ENCODE peak calls at places on chromosomes 7 and 10, in five cellular contexts. Q is Karpas-422, Z is GM23248, U is dorsolateral prefrontal cortex, F is pancreas. H is an unnamed sample.

GRCh38 chr10:132395704-132396494 is 1.1 kb upstream of the PWWP2B start:
- DNase-seq in U (no peak), F (peak), Q (no peak), Z (peak), H (peak)

GRCh38 chr7:47643716-47644400 is 61.9 kb upstream of the TNS3 start:
- DNase-seq in Z (no peak), F (no peak), Q (no peak), U (no peak), H (no peak)

GRCh38 chr7:18553585-18554055 is 58.1 kb downstream of the HDAC9 start:
- DNase-seq in Z (no peak), U (no peak), F (no peak), Q (no peak), H (no peak)

GRCh38 chr10:123134058-123134914 is 1.5 kb upstream of the HMX3 start:
- DNase-seq in U (no peak), F (no peak), Z (peak), Q (no peak), H (no peak)

GRCh38 chr7:107268593-107268992 is 99.8 kb downstream of the HBP1 start:
- DNase-seq in U (no peak), Q (no peak), Z (no peak), F (no peak), H (no peak)

GRCh38 chr7:54260868-54261475 is 281.2 kb upstream of the VSTM2A start:
- DNase-seq in Z (peak), Q (no peak), F (no peak), U (no peak), H (peak)

GRCh38 chr10:103921750-103922195 is 3.8 kb upstream of the STN1 start:
- DNase-seq in F (no peak), Z (peak), Q (peak), U (peak), H (no peak)

GRCh38 chr7:67786021-67786420 is 789.4 kb downstream of the TYW1 start:
- DNase-seq in Q (no peak), F (no peak), Z (no peak), U (no peak), H (no peak)

GRCh38 chr7:8189615-8190014 is 72.4 kb downstream of the ICA1 start:
- DNase-seq in Q (no peak), F (no peak), Z (no peak), U (no peak), H (no peak)

GRCh38 chr10:76939862-76940495 is 697.6 kb downstream of the KCNMA1 start:
- DNase-seq in U (no peak), Z (no peak), F (no peak), Q (no peak), H (no peak)

GRCh38 chr10:44934416-44935200 is 23.5 kb downstream of the TMEM72 start:
- DNase-seq in U (no peak), Q (no peak), F (no peak), Z (no peak), H (no peak)

GRCh38 chr7:12951397-12951801 is 264.0 kb downstream of the ARL4A start:
- DNase-seq in F (no peak), Q (no peak), U (no peak), Z (peak), H (no peak)

GRCh38 chr7:70614237-70614984 is 517.5 kb upstream of the GALNT17 start:
- DNase-seq in Z (peak), Q (peak), U (peak), F (peak), H (peak)

GRCh38 chr7:140901946-140902304 is 22.8 kb downstream of the BRAF start:
- DNase-seq in Z (no peak), Q (no peak), U (no peak), F (no peak), H (no peak)

GRCh38 chr10:119113805-119114732 is 10.2 kb downstream of the DENND10 start:
- DNase-seq in Z (peak), Q (no peak), F (no peak), U (no peak), H (peak)

GRCh38 chr7:40194743-40195142 is 59.9 kb downstream of the SUGCT start:
- DNase-seq in Q (no peak), Z (peak), F (no peak), U (no peak), H (no peak)

GRCh38 chr10:82889703-82890102 is 1014.7 kb downstream of the NRG3 start:
- DNase-seq in Q (no peak), U (no peak), F (no peak), Z (no peak), H (no peak)

GRCh38 chr7:151792671-151793070 is 84.2 kb downstream of the PRKAG2 start:
- DNase-seq in F (peak), Q (no peak), Z (no peak), U (no peak), H (no peak)

GRCh38 chr7:18425227-18425626 is 70.3 kb upstream of the HDAC9 start:
- DNase-seq in Z (no peak), U (no peak), Q (no peak), F (no peak), H (no peak)

GRCh38 chr10:133396035-133396624 is 2.2 kb downstream of the MTG1 start:
- DNase-seq in Z (peak), F (peak), Q (no peak), U (no peak), H (no peak)

GRCh38 chr10:30371954-30372353 is 22.9 kb upstream of the MTPAP start:
- DNase-seq in Q (no peak), U (no peak), Z (no peak), F (no peak), H (no peak)

GRCh38 chr7:22555476-22555875 is 55.5 kb upstream of the STEAP1B start:
- DNase-seq in U (no peak), Q (no peak), F (no peak), Z (no peak), H (no peak)

GRCh38 chr7:93150200-93150835 is 2.1 kb upstream of the SAMD9L start:
- DNase-seq in Q (no peak), F (no peak), Z (peak), U (no peak), H (peak)

GRCh38 chr10:59991661-59992060 is 85.3 kb upstream of the CCDC6 start:
- DNase-seq in Z (peak), Q (peak), U (no peak), F (no peak), H (no peak)

GRCh38 chr7:69596723-69597277 is 1.5 kb upstream of the AUTS2 start:
- DNase-seq in Z (peak), U (no peak), Q (no peak), F (no peak), H (no peak)

GRCh38 chr7:4633012-4633411 is 49.1 kb upstream of the FOXK1 start:
- DNase-seq in Q (no peak), U (no peak), F (no peak), Z (peak), H (peak)

GRCh38 chr7:116417593-116418345 is 81.8 kb upstream of the CAV2 start:
- DNase-seq in Z (no peak), U (no peak), F (no peak), Q (no peak), H (no peak)

GRCh38 chr7:134783294-134784069 is 4.0 kb downstream of the CALD1 start:
- DNase-seq in Z (no peak), Q (no peak), F (no peak), U (no peak), H (no peak)
- H3K4me3 ChIP-seq in Z (peak), Q (no peak), F (no peak), U (no peak), H (no peak)

DNA sequence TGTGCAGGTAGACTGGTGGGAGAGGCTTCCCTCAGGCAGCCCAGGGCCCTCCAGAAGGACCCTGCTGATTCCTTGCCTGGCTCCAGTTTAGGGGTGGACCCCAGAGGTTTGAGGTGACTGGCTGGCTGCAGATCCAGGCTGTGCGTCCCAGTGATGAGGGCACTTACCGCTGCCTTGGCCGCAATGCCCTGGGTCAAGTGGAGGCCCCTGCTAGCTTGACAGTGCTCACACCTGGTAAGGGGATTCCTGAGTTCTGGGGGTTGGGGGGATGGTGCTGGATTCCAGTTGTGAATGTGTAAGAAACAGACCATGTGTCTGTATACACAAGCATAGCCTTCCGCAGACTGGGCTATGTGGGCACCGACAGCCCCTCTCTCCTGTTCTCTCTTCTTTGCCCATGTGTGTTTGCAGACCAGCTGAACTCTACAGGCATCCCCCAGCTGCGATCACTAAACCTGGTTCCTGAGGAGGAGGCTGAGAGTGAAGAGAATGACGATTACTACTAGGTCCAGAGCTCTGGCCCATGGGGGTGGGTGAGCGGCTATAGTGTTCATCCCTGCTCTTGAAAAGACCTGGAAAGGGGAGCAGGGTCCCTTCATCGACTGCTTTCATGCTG is 2.7 kb downstream of the KAZALD1 start:
- DNase-seq in Q (no peak), U (no peak), Z (no peak), F (no peak), H (no peak)
- H3K4me3 ChIP-seq in Q (peak), U (no peak), Z (no peak), F (no peak), H (no peak)

GRCh38 chr10:4246881-4247358 is 461.9 kb upstream of the KLF6 start:
- DNase-seq in Q (no peak), F (no peak), U (no peak), Z (peak), H (no peak)
- H3K4me3 ChIP-seq in Q (no peak), F (no peak), U (no peak), Z (peak), H (no peak)

DNA sequence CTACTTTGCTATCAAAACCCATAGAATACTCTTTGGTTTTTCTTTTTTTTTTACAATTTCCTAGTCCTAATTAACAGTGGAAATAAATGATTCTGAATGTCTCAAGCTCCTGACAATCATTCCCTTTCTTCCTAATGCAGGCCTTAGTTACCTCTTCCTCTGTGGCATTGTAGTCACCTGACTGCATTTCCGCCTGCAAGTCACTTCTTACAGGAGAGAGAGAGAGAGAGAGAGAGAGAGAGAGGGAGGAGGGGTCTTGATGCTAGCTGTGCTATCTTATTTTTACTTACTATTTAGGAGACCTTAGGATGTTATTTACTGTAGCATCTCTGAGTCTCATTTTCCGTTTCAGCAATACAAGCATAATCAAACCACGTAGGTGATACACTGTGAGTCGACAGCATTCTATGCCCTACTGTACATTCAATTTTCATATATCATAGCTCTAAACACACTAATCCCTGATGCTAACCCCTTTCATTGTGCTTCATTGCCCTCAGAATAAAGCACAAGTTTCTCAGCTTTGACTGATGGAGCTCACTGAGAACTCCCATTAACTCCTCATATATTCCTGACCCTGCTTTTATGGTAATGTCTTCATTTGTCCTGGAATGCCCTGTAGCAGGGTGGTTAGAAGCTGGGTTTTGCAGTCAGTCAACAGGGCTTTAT is 1237.3 kb downstream of the XPNPEP1 start:
- DNase-seq in F (no peak), Z (no peak), U (no peak), Q (no peak), H (no peak)
- H3K4me3 ChIP-seq in F (no peak), Z (no peak), U (no peak), Q (no peak), H (no peak)

GRCh38 chr7:130273081-130273699 is 6.5 kb downstream of the CPA2 start:
- DNase-seq in Z (peak), F (no peak), U (no peak), Q (peak), H (no peak)
- H3K4me3 ChIP-seq in Z (peak), F (peak), U (peak), Q (no peak), H (no peak)

DNA sequence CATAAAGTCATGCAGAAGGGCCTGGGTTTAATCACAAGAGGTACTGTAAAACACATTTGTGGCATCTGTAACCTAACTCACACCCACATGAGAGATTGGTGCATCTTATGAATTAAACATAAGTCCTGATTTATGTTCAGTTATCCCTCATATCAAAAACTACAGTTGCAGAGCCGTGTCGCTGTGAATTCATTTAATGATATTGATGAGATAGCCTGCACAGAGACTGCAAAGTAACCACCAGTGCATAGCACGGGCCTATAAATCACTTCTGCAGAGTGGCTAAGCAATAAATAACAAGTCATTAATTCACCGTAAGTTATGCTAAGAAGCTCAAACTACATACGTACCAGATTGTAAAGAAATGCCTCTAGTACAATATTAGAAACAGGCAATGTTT is 178.1 kb downstream of the RELN start:
- DNase-seq in Q (no peak), F (no peak), Z (no peak), U (no peak), H (no peak)
- H3K4me3 ChIP-seq in Q (no peak), F (no peak), Z (no peak), U (no peak), H (no peak)